ENCODE peak calls at places on chromosomes 13 and 19, in four cellular contexts. One of them, this sample, is unnamed.

GRCh38 chr19:38730731-38731589 is 13.3 kb downstream of the CAPN12 start:
- DNase-seq in lung: no peak
- DNase-seq in HL-60: no peak
- DNase-seq in ovary: peak
- DNase-seq in this sample: no peak

GRCh38 chr13:30666113-30666512 is 48.4 kb downstream of the USPL1 start:
- DNase-seq in lung: no peak
- DNase-seq in HL-60: no peak
- DNase-seq in ovary: no peak
- DNase-seq in this sample: no peak

GRCh38 chr19:871446-872265 is 12.2 kb downstream of the CFD start:
- DNase-seq in lung: no peak
- DNase-seq in HL-60: no peak
- DNase-seq in ovary: no peak
- DNase-seq in this sample: no peak

GRCh38 chr19:30046522-30046921 is 104.5 kb downstream of the URI1 start:
- DNase-seq in lung: no peak
- DNase-seq in HL-60: no peak
- DNase-seq in ovary: no peak
- DNase-seq in this sample: no peak

GRCh38 chr19:19523177-19523576 is 5.5 kb upstream of the YJEFN3 start:
- DNase-seq in lung: no peak
- DNase-seq in HL-60: no peak
- DNase-seq in ovary: no peak
- DNase-seq in this sample: no peak

GRCh38 chr13:69690999-69691398 is 416.6 kb upstream of the ATXN8OS start:
- DNase-seq in lung: no peak
- DNase-seq in HL-60: no peak
- DNase-seq in ovary: no peak
- DNase-seq in this sample: no peak

GRCh38 chr13:24671367-24672117 is 8.7 kb upstream of the ATP12A start:
- DNase-seq in lung: peak
- DNase-seq in HL-60: peak
- DNase-seq in ovary: peak
- DNase-seq in this sample: peak

GRCh38 chr19:39411006-39411831 is 1.2 kb upstream of the PLEKHG2 start:
- DNase-seq in lung: no peak
- DNase-seq in HL-60: peak
- DNase-seq in ovary: peak
- DNase-seq in this sample: no peak

GRCh38 chr19:41929536-41930071 is 1.4 kb upstream of the ERFL start:
- DNase-seq in lung: no peak
- DNase-seq in HL-60: no peak
- DNase-seq in ovary: no peak
- DNase-seq in this sample: no peak

GRCh38 chr19:55777528-55777927 is 8.6 kb downstream of the RFPL4AL1 start:
- DNase-seq in lung: no peak
- DNase-seq in HL-60: peak
- DNase-seq in ovary: no peak
- DNase-seq in this sample: no peak

DNA sequence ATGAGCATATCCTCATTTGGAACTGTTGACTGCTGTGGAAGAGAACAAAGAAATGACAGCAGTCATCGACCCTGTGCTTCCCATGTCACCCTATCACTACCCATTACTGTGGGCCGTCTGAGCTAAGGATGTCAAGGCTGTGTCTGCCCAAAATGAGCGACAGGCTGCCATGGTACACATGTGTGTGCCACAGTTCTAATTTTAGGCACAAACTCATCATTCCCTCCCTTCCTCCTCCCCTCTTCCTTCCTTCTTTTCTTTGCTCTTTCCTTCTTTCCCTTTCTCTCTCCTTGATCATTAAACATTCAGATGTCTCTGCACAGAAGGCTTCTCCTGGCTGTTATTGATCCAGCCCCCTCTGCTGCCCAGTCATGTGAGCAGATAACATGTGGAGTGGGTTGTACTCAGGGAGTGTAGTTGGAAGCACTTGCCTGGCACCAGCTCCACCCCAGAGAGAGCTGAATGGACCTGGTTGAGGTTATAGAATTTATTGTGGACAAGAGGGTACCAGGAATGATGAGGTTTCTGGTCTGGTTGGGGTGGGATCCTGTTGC is 6.3 kb downstream of the FGF9 start:
- DNase-seq in lung: no peak
- DNase-seq in HL-60: no peak
- DNase-seq in ovary: no peak
- DNase-seq in this sample: no peak
- H3K4me3 ChIP-seq in lung: no peak
- H3K4me3 ChIP-seq in HL-60: no peak
- H3K4me3 ChIP-seq in ovary: no peak
- H3K4me3 ChIP-seq in this sample: no peak

DNA sequence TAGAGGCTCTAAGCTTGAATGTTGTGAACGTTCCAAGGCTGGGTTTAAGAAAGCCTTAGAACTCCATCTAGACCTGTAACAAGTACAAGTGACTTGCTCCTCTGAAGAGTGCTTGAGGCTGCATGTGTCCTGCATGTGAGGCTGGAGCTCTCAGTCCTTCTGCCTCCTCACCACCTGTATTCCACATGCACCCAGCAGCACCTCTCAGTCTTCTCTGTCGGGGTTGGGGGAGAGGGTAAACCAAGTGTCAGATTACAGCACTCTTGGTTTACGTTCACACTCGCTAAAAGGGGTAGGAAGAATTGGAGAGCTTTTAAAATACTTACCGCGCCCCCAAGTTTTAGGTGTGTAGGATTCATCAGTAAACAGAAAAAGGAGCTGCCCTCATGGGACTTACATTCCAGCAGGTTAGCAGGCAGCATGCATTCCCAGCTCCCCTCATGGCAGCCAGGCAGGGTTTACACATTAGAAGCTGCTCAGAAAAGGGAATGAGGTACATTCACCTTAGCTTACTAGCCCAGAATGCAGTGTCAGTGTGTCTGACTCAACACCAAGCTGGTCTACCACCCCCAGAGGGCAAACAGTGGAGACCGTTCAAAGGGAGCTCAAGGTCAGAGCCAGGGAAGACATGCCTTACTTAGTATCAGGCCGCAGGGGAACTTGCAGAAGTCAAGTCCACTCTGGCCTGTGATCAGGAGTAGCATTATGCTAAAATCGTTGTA is 248.1 kb downstream of the PCCA start:
- DNase-seq in lung: no peak
- DNase-seq in HL-60: no peak
- DNase-seq in ovary: no peak
- DNase-seq in this sample: no peak
- TF ChIP-seq CTCF in lung: no peak
- TF ChIP-seq CTCF in HL-60: no peak
- TF ChIP-seq CTCF in ovary: no peak
- TF ChIP-seq CTCF in this sample: no peak

GRCh38 chr13:100944791-100945345 is 270.3 kb upstream of the TMTC4 start:
- DNase-seq in lung: no peak
- DNase-seq in HL-60: no peak
- DNase-seq in ovary: no peak
- DNase-seq in this sample: no peak
- H3K4me3 ChIP-seq in lung: no peak
- H3K4me3 ChIP-seq in HL-60: no peak
- H3K4me3 ChIP-seq in ovary: no peak
- H3K4me3 ChIP-seq in this sample: no peak

GRCh38 chr13:98445340-98446233 is 131.3 kb downstream of the STK24 start:
- DNase-seq in lung: peak
- DNase-seq in HL-60: peak
- DNase-seq in ovary: peak
- DNase-seq in this sample: peak
- TF ChIP-seq CTCF in lung: peak
- TF ChIP-seq CTCF in HL-60: peak
- TF ChIP-seq CTCF in ovary: peak
- TF ChIP-seq CTCF in this sample: peak

DNA sequence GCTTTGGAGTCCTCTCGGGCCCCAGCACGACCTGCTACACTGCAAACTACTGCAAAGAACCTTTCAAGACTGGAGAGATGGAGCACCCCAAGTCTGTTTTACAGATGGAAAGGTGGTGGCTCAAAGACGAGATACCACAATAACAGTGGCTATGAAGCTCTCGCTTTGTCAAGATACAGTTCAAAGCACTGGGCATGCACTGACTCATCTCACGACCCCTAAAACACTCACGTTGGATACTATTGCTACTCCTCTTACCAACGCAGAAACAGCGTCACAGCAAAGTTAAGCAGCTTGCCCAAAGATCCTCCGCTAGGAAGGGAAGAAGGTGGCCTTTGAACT is 24.0 kb upstream of the LAIR1 start:
- DNase-seq in lung: no peak
- DNase-seq in HL-60: no peak
- DNase-seq in ovary: no peak
- DNase-seq in this sample: no peak
- H3K4me3 ChIP-seq in lung: no peak
- H3K4me3 ChIP-seq in HL-60: peak
- H3K4me3 ChIP-seq in ovary: no peak
- H3K4me3 ChIP-seq in this sample: no peak

GRCh38 chr13:113730145-113730750 is 28.8 kb upstream of the TMEM255B start:
- DNase-seq in lung: no peak
- DNase-seq in HL-60: no peak
- DNase-seq in ovary: no peak
- DNase-seq in this sample: no peak

GRCh38 chr13:113732176-113732960 is 26.7 kb upstream of the TMEM255B start:
- DNase-seq in lung: no peak
- DNase-seq in HL-60: peak
- DNase-seq in ovary: no peak
- DNase-seq in this sample: no peak

GRCh38 chr13:113731192-113732175 is 27.5 kb upstream of the TMEM255B start:
- DNase-seq in lung: no peak
- DNase-seq in HL-60: no peak
- DNase-seq in ovary: no peak
- DNase-seq in this sample: no peak

GRCh38 chr13:113729329-113730019 is 29.6 kb upstream of the TMEM255B start:
- DNase-seq in lung: no peak
- DNase-seq in HL-60: no peak
- DNase-seq in ovary: no peak
- DNase-seq in this sample: peak

DNA sequence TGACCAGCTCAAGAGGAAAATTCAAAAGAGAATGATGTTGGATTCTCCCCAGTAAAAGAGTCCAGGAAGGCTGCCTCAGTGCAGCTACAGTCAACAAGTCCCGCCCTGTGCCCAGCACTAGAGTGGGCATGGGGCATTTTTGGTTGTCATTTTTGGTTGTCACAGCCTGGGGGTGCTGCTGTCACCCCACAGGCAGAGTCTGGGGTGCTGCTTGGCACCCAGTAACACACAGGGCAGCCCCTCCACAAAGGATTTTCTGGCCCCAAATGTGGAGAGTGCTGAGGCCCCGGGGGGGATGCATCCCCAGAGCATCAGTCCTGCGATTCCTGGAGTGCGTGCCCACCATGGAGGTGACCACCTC is 28.2 kb upstream of the TMEM255B start:
- DNase-seq in lung: no peak
- DNase-seq in HL-60: no peak
- DNase-seq in ovary: no peak
- DNase-seq in this sample: no peak
- TF ChIP-seq CTCF in lung: no peak
- TF ChIP-seq CTCF in HL-60: no peak
- TF ChIP-seq CTCF in ovary: no peak
- TF ChIP-seq CTCF in this sample: no peak

GRCh38 chr19:40688294-40688693 is 2.2 kb downstream of the NUMBL start:
- DNase-seq in lung: no peak
- DNase-seq in HL-60: no peak
- DNase-seq in ovary: no peak
- DNase-seq in this sample: peak
- H3K4me3 ChIP-seq in lung: no peak
- H3K4me3 ChIP-seq in HL-60: no peak
- H3K4me3 ChIP-seq in ovary: no peak
- H3K4me3 ChIP-seq in this sample: peak

DNA sequence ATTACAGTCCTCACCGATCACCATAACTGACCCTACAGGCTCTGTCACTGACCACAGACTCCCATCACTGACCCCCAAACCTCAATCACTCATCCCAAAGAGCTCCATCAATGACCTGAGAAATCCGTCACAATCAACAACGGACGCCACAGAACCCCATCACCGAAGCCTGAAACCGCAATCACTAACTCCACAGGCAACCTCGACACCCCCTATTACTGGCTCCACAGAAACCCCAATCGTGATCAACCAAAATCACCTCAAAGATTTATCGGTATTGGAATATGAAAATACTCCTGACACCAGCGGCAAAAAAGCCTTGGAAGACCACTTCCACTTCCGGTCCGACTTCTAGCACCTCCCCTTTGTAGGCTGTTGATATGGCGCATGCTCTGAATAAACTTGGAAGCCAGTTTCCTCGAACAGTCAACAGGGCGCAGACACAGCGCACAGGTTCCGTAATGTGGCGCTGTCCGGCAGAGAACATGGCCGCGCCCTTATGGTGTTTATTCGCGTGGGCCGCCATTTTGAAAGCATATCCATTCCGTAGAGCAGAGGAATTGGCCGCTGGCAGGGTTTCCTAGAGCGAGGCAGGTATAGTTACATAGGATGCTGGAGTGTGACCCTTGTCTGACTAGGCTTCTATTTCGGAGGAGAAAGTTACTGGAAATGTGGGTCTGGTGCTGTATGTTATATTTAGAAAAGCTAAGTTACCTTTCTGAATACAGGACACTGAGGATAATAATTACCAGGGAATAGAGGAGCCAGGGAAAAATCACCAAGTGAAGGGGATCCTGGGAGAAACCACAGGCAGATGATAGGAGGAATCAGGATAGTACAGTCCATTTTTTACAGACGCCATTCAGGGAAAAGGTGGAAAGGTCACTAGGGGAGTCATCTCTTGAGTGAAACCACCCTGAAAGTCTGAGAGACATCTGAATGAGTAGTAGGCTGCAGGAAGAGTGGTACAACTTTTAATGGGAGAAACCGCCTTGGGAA is at the start of gene ZNF585A:
- DNase-seq in lung: peak
- DNase-seq in HL-60: peak
- DNase-seq in ovary: peak
- DNase-seq in this sample: peak
- TF ChIP-seq CTCF in lung: peak
- TF ChIP-seq CTCF in HL-60: no peak
- TF ChIP-seq CTCF in ovary: no peak
- TF ChIP-seq CTCF in this sample: peak

DNA sequence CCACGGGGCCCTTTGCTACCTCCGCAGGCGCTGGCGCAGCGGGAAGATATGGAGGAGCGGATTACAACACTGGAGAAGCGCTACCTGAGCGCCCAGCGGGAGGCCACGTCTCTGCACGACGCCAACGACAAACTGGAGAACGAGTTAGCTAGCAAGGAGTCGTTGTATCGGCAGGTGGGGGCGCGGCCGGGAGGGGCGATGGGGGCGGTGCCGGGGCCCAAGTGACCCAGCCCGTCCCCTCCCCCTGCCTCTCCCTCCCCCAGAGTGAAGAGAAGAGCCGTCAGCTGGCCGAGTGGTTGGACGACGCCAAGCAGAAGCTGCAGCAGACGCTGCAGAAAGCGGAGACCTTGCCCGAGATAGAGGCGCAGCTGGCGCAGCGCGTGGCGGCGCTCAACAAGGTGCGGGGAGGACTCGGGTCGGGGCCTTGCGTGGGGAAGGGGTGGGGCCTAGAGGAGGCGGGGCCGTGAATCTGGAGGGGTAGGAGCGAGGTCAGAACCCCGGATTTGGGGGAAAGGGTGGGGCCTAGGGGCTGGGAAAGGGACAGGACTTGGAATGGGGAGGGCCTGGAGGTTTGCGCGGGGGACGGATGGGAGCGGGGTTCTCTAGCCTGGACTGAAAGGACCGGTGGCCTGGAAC is 13.7 kb downstream of the PPFIA3 start:
- DNase-seq in lung: no peak
- DNase-seq in HL-60: no peak
- DNase-seq in ovary: no peak
- DNase-seq in this sample: no peak
- H3K4me3 ChIP-seq in lung: no peak
- H3K4me3 ChIP-seq in HL-60: no peak
- H3K4me3 ChIP-seq in ovary: peak
- H3K4me3 ChIP-seq in this sample: no peak

This sample was measured in fibroblast of the aortic adventitia.